ENCODE peak calls at places on chromosomes 12 and 14, in four cellular contexts. W is uterus, N is body of pancreas, H is esophagus squamous epithelium. P is an unnamed sample.

GRCh38 chr14:26917086-26917485 is 319.3 kb upstream of the NOVA1 start:
- DNase-seq in N (no peak), H (no peak), W (no peak), P (peak)

GRCh38 chr12:19643635-19644034 is 204.3 kb downstream of the AEBP2 start:
- DNase-seq in W (no peak), N (no peak), H (no peak), P (no peak)

GRCh38 chr14:102659797-102660196 is 67.3 kb downstream of the RCOR1 start:
- DNase-seq in W (no peak), H (no peak), N (no peak), P (peak)

GRCh38 chr12:8887285-8887715 is 27.0 kb upstream of the PHC1 start:
- DNase-seq in H (no peak), N (no peak), W (no peak), P (peak)

GRCh38 chr12:132329036-132329738 is at the start of gene GALNT9:
- DNase-seq in N (no peak), H (no peak), W (no peak), P (no peak)

GRCh38 chr12:24109381-24110039 is 160.0 kb upstream of the SOX5 start:
- DNase-seq in H (no peak), N (no peak), W (no peak), P (no peak)

GRCh38 chr14:99995700-99996356 is 69.4 kb upstream of the EVL start:
- DNase-seq in N (peak), W (peak), H (no peak), P (peak)

GRCh38 chr12:7023096-7023495 is 4.8 kb upstream of the LPCAT3 start:
- DNase-seq in H (no peak), W (no peak), N (no peak), P (peak)

GRCh38 chr14:104091061-104091926 is 5.8 kb downstream of the ASPG start:
- DNase-seq in N (peak), W (no peak), H (no peak), P (no peak)

GRCh38 chr12:71299541-71300376 is 139.8 kb upstream of the LGR5 start:
- DNase-seq in N (no peak), H (no peak), W (no peak), P (peak)

GRCh38 chr14:69224946-69225345 is 33.6 kb downstream of the EXD2 start:
- DNase-seq in W (no peak), H (no peak), N (no peak), P (no peak)

GRCh38 chr12:46380397-46380796 is 7.8 kb upstream of the SLC38A2 start:
- DNase-seq in W (no peak), N (no peak), H (no peak), P (no peak)

GRCh38 chr12:67681145-67681778 is 32.7 kb downstream of the DYRK2 start:
- DNase-seq in W (peak), H (no peak), N (no peak), P (no peak)

GRCh38 chr14:101817511-101818001 is 56.0 kb downstream of the PPP2R5C start:
- DNase-seq in H (no peak), W (no peak), N (no peak), P (peak)

GRCh38 chr14:75689012-75689411 is 28.0 kb downstream of the TTLL5 start:
- DNase-seq in H (no peak), N (no peak), W (peak), P (no peak)

GRCh38 chr12:1791104-1791927 is 29.0 kb upstream of the LRTM2 start:
- DNase-seq in N (peak), W (peak), H (no peak), P (peak)

GRCh38 chr12:89464974-89465592 is 59.5 kb downstream of the GALNT4 start:
- DNase-seq in N (no peak), H (no peak), W (no peak), P (no peak)

GRCh38 chr12:41981758-41982157 is 162.9 kb downstream of the GXYLT1 start:
- DNase-seq in N (no peak), H (no peak), W (no peak), P (no peak)

DNA sequence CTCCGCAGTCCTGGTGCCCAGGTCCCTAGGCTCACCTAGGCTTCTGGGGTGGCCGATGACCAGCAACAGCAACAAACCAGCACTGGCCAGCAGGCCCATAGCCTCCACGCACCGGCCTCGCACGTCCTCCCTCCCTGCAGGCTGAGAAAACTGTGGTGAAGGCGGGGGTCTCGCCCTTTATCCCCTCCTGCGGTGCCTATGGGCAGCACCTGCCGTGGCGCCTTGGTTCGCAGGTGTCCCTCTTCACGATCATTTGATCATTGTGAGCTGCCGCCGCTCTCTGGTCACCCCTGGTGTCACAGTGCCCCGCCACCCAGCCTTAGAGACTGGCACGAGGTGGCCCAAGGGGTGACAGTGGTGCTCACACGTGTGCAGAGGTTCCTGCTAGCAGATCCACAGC is at the start of gene OVCH1:
- DNase-seq in W (no peak), N (no peak), H (no peak), P (no peak)
- TF ChIP-seq POLR2A in W (no peak), N (no peak), H (no peak), P (no peak)

GRCh38 chr14:74493343-74494261 is at the start of gene ISCA2:
- DNase-seq in N (peak), W (peak), H (peak), P (peak)
- TF ChIP-seq POLR2A in N (peak), W (peak), H (peak), P (peak)

GRCh38 chr12:48336564-48336963 is 14.2 kb downstream of the ZNF641 start:
- DNase-seq in H (no peak), N (no peak), W (no peak), P (peak)

GRCh38 chr12:48329199-48329939 is 21.4 kb downstream of the ZNF641 start:
- DNase-seq in H (no peak), W (no peak), N (no peak), P (no peak)

GRCh38 chr12:48334807-48335206 is 15.9 kb downstream of the ZNF641 start:
- DNase-seq in H (no peak), N (no peak), W (no peak), P (no peak)

GRCh38 chr12:48336066-48336465 is 14.7 kb downstream of the ZNF641 start:
- DNase-seq in W (no peak), H (no peak), N (no peak), P (no peak)

GRCh38 chr12:48331389-48331788 is 19.3 kb downstream of the ZNF641 start:
- DNase-seq in W (no peak), H (no peak), N (no peak), P (no peak)
- TF ChIP-seq POLR2A in W (no peak), H (no peak), N (no peak), P (no peak)

DNA sequence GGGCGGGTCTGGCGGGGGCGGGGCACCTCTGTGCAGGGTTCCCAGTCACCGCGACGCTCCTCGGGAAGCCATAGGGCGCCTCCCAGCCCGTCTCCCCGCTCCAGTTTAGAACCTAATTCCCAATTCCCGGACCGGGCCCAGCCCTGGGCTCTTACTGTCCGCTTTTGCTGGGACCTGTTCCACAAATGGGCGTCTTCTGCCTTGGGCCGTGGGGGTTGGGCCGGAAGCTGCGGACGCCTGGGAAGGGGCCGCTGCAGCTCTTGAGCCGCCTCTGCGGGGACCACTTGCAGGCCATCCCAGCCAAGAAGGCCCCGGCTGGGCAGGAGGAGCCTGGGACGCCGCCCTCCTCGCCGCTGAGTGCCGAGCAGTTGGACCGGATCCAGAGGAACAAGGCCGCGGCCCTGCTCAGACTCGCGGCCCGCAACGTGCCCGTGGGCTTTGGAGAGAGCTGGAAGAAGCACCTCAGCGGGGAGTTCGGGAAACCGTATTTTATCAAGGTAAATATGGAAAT is 800 bp downstream of the UNG start:
- DNase-seq in H (no peak), W (no peak), N (peak), P (peak)
- TF ChIP-seq POLR2A in H (peak), W (peak), N (peak), P (no peak)

GRCh38 chr12:53752651-53753050 is 872 bp upstream of the CISTR start:
- DNase-seq in H (no peak), W (no peak), N (no peak), P (no peak)

GRCh38 chr12:53749986-53750811 is 1.6 kb downstream of the CISTR start:
- DNase-seq in H (no peak), W (no peak), N (no peak), P (no peak)

GRCh38 chr12:53752192-53752601 is 418 bp upstream of the CISTR start:
- DNase-seq in W (no peak), N (no peak), H (no peak), P (no peak)

GRCh38 chr12:53750812-53751335 is 905 bp downstream of the CISTR start:
- DNase-seq in W (peak), N (peak), H (no peak), P (no peak)

DNA sequence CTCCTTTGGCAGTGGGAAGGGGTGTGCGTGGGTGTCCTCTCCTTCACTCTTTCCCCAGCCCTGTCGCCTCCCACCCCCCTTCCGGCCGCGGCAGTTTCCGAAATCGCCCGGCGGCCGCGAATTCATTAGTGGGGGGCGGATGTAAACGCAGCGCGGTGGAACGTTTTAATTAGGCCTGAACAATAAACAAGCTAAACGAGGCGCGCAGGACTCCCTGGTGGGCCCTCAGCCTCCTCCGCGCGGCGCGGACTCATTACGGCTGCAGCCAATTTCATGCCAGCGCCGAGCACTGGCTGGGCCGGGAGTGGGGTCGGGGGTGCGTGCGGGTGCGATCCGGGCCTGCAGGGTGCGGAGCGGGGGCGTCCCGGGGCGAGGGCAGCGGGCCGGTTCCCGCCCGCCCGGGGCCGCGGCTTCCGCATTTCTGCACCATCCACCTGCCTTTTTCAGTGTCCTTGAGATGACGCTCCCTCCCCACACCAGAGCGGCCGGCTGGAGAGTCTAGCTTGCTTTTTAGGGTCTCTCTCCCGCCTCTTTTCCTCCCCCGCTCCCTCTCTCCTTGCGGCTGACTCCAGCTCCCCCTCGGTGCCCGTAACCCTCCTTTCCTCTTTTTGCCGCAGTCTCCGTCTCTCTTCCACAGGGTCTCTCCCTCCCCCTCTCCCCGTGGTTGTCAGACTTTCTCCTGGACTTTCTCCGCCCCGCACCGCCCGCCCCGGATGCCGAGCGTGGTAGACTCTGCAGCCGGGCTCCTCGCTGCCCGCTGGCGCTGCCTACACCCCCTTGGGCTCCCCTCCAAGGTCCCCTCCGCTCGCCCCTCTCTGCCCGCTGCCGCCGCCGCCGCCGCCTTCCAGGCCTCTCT is at the start of gene CISTR:
- DNase-seq in W (peak), N (peak), H (no peak), P (no peak)
- TF ChIP-seq POLR2A in W (no peak), N (peak), H (no peak), P (no peak)